ENCODE peak calls at places on chromosome 1, in nine cellular contexts. S is substantia nigra; D is GM12891; Z is activated T-cell treated with anti-CD3 and anti-CD28 coated beads for 24 hours; V is progenitor cell of endocrine pancreas; X is anterior cingulate cortex; A is activated CD8-positive, alpha-beta memory T cell treated with anti-CD3 and anti-CD28 coated beads, Interleukin-2, amount 50 U/mL, for 4 hours; U is stimulated activated CD4-positive, alpha-beta T cell treated with anti-CD3 and anti-CD28 coated beads, Interleukin-4, amount 100 ng/mL, for 24 hours; W is HL-60. P is an unnamed sample.

GRCh38 chr1:12369258-12369657 is 139.4 kb downstream of the VPS13D start:
- DNase-seq in S (no peak), D (no peak), Z (no peak), V (no peak), X (no peak), A (no peak), U (no peak), W (no peak), P (no peak)

GRCh38 chr1:223123238-223123976 is 19.6 kb downstream of the TLR5 start:
- DNase-seq in S (no peak), D (peak; percentile 55), Z (peak; percentile 65), V (peak; percentile 56), X (peak; percentile 8), A (peak; percentile 68), U (peak; percentile 81), W (peak; percentile 24), P (no peak)

GRCh38 chr1:228852015-228852414 is 116.7 kb downstream of the RHOU start:
- DNase-seq in S (no peak), D (no peak), Z (no peak), V (no peak), X (no peak), A (no peak), U (no peak), W (no peak), P (no peak)

GRCh38 chr1:7334475-7335035 is 436.5 kb upstream of the VAMP3 start:
- DNase-seq in S (no peak), D (no peak), Z (no peak), V (no peak), X (no peak), A (no peak), U (no peak), W (no peak), P (no peak)

GRCh38 chr1:97636941-97637340 is 283.9 kb downstream of the DPYD start:
- DNase-seq in S (no peak), D (no peak), Z (no peak), V (no peak), X (no peak), A (no peak), U (no peak), W (no peak), P (no peak)

GRCh38 chr1:32774950-32775634 is 42.1 kb downstream of the YARS1 start:
- DNase-seq in S (no peak), D (no peak), Z (no peak), V (no peak), X (no peak), A (no peak), U (no peak), W (no peak), P (no peak)

GRCh38 chr1:17691147-17691634 is 63.9 kb upstream of the ACTL8 start:
- DNase-seq in S (no peak), D (no peak), Z (no peak), V (no peak), X (no peak), A (no peak), U (no peak), W (no peak), P (no peak)

GRCh38 chr1:102498929-102499328 is 502.2 kb upstream of the OLFM3 start:
- DNase-seq in S (no peak), D (no peak), Z (no peak), V (no peak), X (no peak), A (no peak), U (no peak), W (no peak), P (no peak)

GRCh38 chr1:53733975-53734649 is 4.9 kb downstream of the GLIS1 start:
- DNase-seq in S (no peak), D (no peak), Z (no peak), V (no peak), X (no peak), A (no peak), U (no peak), W (no peak), P (no peak)

P was measured in GOT3.